ENCODE peak calls at places on chromosomes 6 and 20, in eight cellular contexts. One of them, this sample, is unnamed.

GRCh38 chr6:43763812-43764522 is 6.0 kb upstream of the VEGFA start:
- DNase-seq in endothelial cell of umbilical vein: no peak
- DNase-seq in GM12878: no peak
- DNase-seq in WTC11: no peak
- DNase-seq in SK-N-SH: no peak
- DNase-seq in HepG2: no peak
- DNase-seq in H1: no peak
- DNase-seq in NB4: no peak
- DNase-seq in this sample: no peak

GRCh38 chr6:93423542-93423941 is 4.2 kb upstream of the EPHA7 start:
- DNase-seq in endothelial cell of umbilical vein: peak; percentile 35
- DNase-seq in GM12878: no peak
- DNase-seq in WTC11: peak; percentile 60
- DNase-seq in HepG2: peak; percentile 62
- DNase-seq in H1: peak; percentile 58
- DNase-seq in NB4: peak; percentile 69
- DNase-seq in SK-N-SH: peak; percentile 31
- DNase-seq in this sample: no peak

GRCh38 chr6:88895911-88896310 is 67.5 kb downstream of the RNGTT start:
- DNase-seq in SK-N-SH: no peak
- DNase-seq in WTC11: no peak
- DNase-seq in NB4: no peak
- DNase-seq in HepG2: no peak
- DNase-seq in endothelial cell of umbilical vein: no peak
- DNase-seq in H1: no peak
- DNase-seq in GM12878: no peak
- DNase-seq in this sample: no peak

GRCh38 chr6:17096657-17097056 is 5.2 kb upstream of the STMND1 start:
- DNase-seq in H1: no peak
- DNase-seq in NB4: no peak
- DNase-seq in GM12878: no peak
- DNase-seq in WTC11: no peak
- DNase-seq in HepG2: peak; percentile 74
- DNase-seq in SK-N-SH: no peak
- DNase-seq in endothelial cell of umbilical vein: no peak
- DNase-seq in this sample: no peak

GRCh38 chr6:113540491-113540890 is 316.7 kb upstream of the MARCKS start:
- DNase-seq in H1: no peak
- DNase-seq in NB4: no peak
- DNase-seq in HepG2: no peak
- DNase-seq in SK-N-SH: no peak
- DNase-seq in endothelial cell of umbilical vein: no peak
- DNase-seq in GM12878: no peak
- DNase-seq in WTC11: no peak
- DNase-seq in this sample: no peak

GRCh38 chr6:101114703-101115102 is 233.6 kb upstream of the ASCC3 start:
- DNase-seq in HepG2: peak; percentile 10
- DNase-seq in H1: no peak
- DNase-seq in WTC11: no peak
- DNase-seq in SK-N-SH: peak; percentile 48
- DNase-seq in endothelial cell of umbilical vein: no peak
- DNase-seq in NB4: peak; percentile 50
- DNase-seq in GM12878: no peak
- DNase-seq in this sample: no peak

GRCh38 chr6:129766959-129767728 is 57.2 kb upstream of the ARHGAP18 start:
- DNase-seq in SK-N-SH: peak; percentile 25
- DNase-seq in H1: peak; percentile 66
- DNase-seq in endothelial cell of umbilical vein: peak; percentile 57
- DNase-seq in HepG2: no peak
- DNase-seq in NB4: peak; percentile 84
- DNase-seq in WTC11: peak; percentile 67
- DNase-seq in GM12878: no peak
- DNase-seq in this sample: no peak

GRCh38 chr6:123662757-123663156 is 26.0 kb upstream of the TRDN start:
- DNase-seq in NB4: no peak
- DNase-seq in H1: no peak
- DNase-seq in endothelial cell of umbilical vein: no peak
- DNase-seq in WTC11: no peak
- DNase-seq in SK-N-SH: no peak
- DNase-seq in HepG2: no peak
- DNase-seq in GM12878: no peak
- DNase-seq in this sample: no peak

GRCh38 chr6:111646942-111647341 is 41.3 kb upstream of the TRAF3IP2 start:
- DNase-seq in endothelial cell of umbilical vein: no peak
- DNase-seq in GM12878: no peak
- DNase-seq in NB4: no peak
- DNase-seq in WTC11: no peak
- DNase-seq in HepG2: no peak
- DNase-seq in SK-N-SH: no peak
- DNase-seq in H1: no peak
- DNase-seq in this sample: no peak

GRCh38 chr6:14379568-14379967 is 262.0 kb downstream of the CD83 start:
- DNase-seq in WTC11: no peak
- DNase-seq in endothelial cell of umbilical vein: no peak
- DNase-seq in NB4: no peak
- DNase-seq in H1: no peak
- DNase-seq in HepG2: no peak
- DNase-seq in SK-N-SH: no peak
- DNase-seq in GM12878: no peak
- DNase-seq in this sample: no peak

GRCh38 chr6:134398453-134398852 is 80.5 kb upstream of the SGK1 start:
- DNase-seq in SK-N-SH: no peak
- DNase-seq in HepG2: no peak
- DNase-seq in WTC11: no peak
- DNase-seq in H1: no peak
- DNase-seq in endothelial cell of umbilical vein: peak; percentile 48
- DNase-seq in NB4: peak; percentile 74
- DNase-seq in GM12878: peak; percentile 53
- DNase-seq in this sample: no peak

GRCh38 chr6:139407718-139408222 is 33.3 kb upstream of the CITED2 start:
- DNase-seq in SK-N-SH: no peak
- DNase-seq in NB4: no peak
- DNase-seq in endothelial cell of umbilical vein: no peak
- DNase-seq in HepG2: no peak
- DNase-seq in H1: no peak
- DNase-seq in WTC11: no peak
- DNase-seq in GM12878: no peak
- DNase-seq in this sample: peak; percentile 60

GRCh38 chr6:13012977-13013680 is 296.6 kb downstream of the PHACTR1 start:
- DNase-seq in HepG2: no peak
- DNase-seq in WTC11: peak; percentile 84
- DNase-seq in SK-N-SH: no peak
- DNase-seq in GM12878: no peak
- DNase-seq in endothelial cell of umbilical vein: peak; percentile 18
- DNase-seq in H1: peak; percentile 82
- DNase-seq in NB4: no peak
- DNase-seq in this sample: no peak

GRCh38 chr20:555933-556332 is 12.3 kb upstream of the CSNK2A1 start:
- DNase-seq in endothelial cell of umbilical vein: no peak
- DNase-seq in WTC11: no peak
- DNase-seq in HepG2: peak; percentile 81
- DNase-seq in SK-N-SH: peak; percentile 36
- DNase-seq in H1: no peak
- DNase-seq in NB4: no peak
- DNase-seq in GM12878: no peak
- DNase-seq in this sample: no peak

GRCh38 chr6:145370559-145370958 is 364.8 kb downstream of the EPM2A start:
- DNase-seq in endothelial cell of umbilical vein: no peak
- DNase-seq in NB4: no peak
- DNase-seq in SK-N-SH: no peak
- DNase-seq in HepG2: no peak
- DNase-seq in WTC11: no peak
- DNase-seq in GM12878: no peak
- DNase-seq in H1: no peak
- DNase-seq in this sample: no peak

GRCh38 chr6:145374566-145374965 is 360.8 kb downstream of the EPM2A start:
- DNase-seq in endothelial cell of umbilical vein: no peak
- DNase-seq in WTC11: no peak
- DNase-seq in H1: no peak
- DNase-seq in NB4: no peak
- DNase-seq in HepG2: no peak
- DNase-seq in SK-N-SH: no peak
- DNase-seq in GM12878: no peak
- DNase-seq in this sample: no peak

GRCh38 chr6:145373826-145374225 is 361.5 kb downstream of the EPM2A start:
- DNase-seq in NB4: no peak
- DNase-seq in WTC11: no peak
- DNase-seq in endothelial cell of umbilical vein: no peak
- DNase-seq in HepG2: no peak
- DNase-seq in GM12878: no peak
- DNase-seq in SK-N-SH: no peak
- DNase-seq in H1: no peak
- DNase-seq in this sample: no peak

GRCh38 chr6:145368075-145368474 is 367.2 kb downstream of the EPM2A start:
- DNase-seq in WTC11: no peak
- DNase-seq in H1: no peak
- DNase-seq in SK-N-SH: no peak
- DNase-seq in endothelial cell of umbilical vein: no peak
- DNase-seq in GM12878: no peak
- DNase-seq in HepG2: no peak
- DNase-seq in NB4: no peak
- DNase-seq in this sample: no peak

GRCh38 chr6:145372671-145373123 is 362.6 kb downstream of the EPM2A start:
- DNase-seq in WTC11: no peak
- DNase-seq in endothelial cell of umbilical vein: peak; percentile 18
- DNase-seq in HepG2: peak; percentile 12
- DNase-seq in GM12878: peak; percentile 52
- DNase-seq in NB4: no peak
- DNase-seq in SK-N-SH: no peak
- DNase-seq in H1: no peak
- DNase-seq in this sample: no peak
- TF ChIP-seq MAX in WTC11: no peak
- TF ChIP-seq MAX in endothelial cell of umbilical vein: no peak
- TF ChIP-seq MAX in HepG2: no peak
- TF ChIP-seq MAX in GM12878: no peak
- TF ChIP-seq MAX in NB4: no peak
- TF ChIP-seq MAX in SK-N-SH: no peak
- TF ChIP-seq MAX in H1: no peak
- TF ChIP-seq MAX in this sample: no peak

GRCh38 chr20:42267793-42268381 is 649.7 kb upstream of the CHD6 start:
- DNase-seq in SK-N-SH: no peak
- DNase-seq in WTC11: no peak
- DNase-seq in HepG2: no peak
- DNase-seq in endothelial cell of umbilical vein: no peak
- DNase-seq in NB4: no peak
- DNase-seq in GM12878: no peak
- DNase-seq in H1: no peak
- DNase-seq in this sample: no peak
- TF ChIP-seq MAX in SK-N-SH: no peak
- TF ChIP-seq MAX in WTC11: no peak
- TF ChIP-seq MAX in HepG2: no peak
- TF ChIP-seq MAX in endothelial cell of umbilical vein: no peak
- TF ChIP-seq MAX in NB4: no peak
- TF ChIP-seq MAX in GM12878: no peak
- TF ChIP-seq MAX in H1: no peak
- TF ChIP-seq MAX in this sample: no peak

GRCh38 chr6:98958791-98959190 is 11.0 kb upstream of the FBXL4 start:
- DNase-seq in GM12878: no peak
- DNase-seq in SK-N-SH: no peak
- DNase-seq in HepG2: no peak
- DNase-seq in WTC11: no peak
- DNase-seq in endothelial cell of umbilical vein: peak; percentile 71
- DNase-seq in H1: no peak
- DNase-seq in NB4: no peak
- DNase-seq in this sample: no peak

GRCh38 chr6:98957440-98957839 is 9.7 kb upstream of the FBXL4 start:
- DNase-seq in WTC11: no peak
- DNase-seq in endothelial cell of umbilical vein: peak; percentile 95
- DNase-seq in H1: no peak
- DNase-seq in SK-N-SH: no peak
- DNase-seq in NB4: no peak
- DNase-seq in HepG2: peak; percentile 2
- DNase-seq in GM12878: no peak
- DNase-seq in this sample: no peak
- TF ChIP-seq MAX in WTC11: no peak
- TF ChIP-seq MAX in endothelial cell of umbilical vein: no peak
- TF ChIP-seq MAX in H1: no peak
- TF ChIP-seq MAX in SK-N-SH: no peak
- TF ChIP-seq MAX in NB4: no peak
- TF ChIP-seq MAX in HepG2: no peak
- TF ChIP-seq MAX in GM12878: no peak
- TF ChIP-seq MAX in this sample: no peak

GRCh38 chr6:320351-321157 is 28.3 kb downstream of the DUSP22 start:
- DNase-seq in endothelial cell of umbilical vein: no peak
- DNase-seq in GM12878: no peak
- DNase-seq in SK-N-SH: no peak
- DNase-seq in NB4: no peak
- DNase-seq in HepG2: no peak
- DNase-seq in WTC11: no peak
- DNase-seq in H1: no peak
- DNase-seq in this sample: no peak
- TF ChIP-seq MAX in endothelial cell of umbilical vein: no peak
- TF ChIP-seq MAX in GM12878: no peak
- TF ChIP-seq MAX in SK-N-SH: no peak
- TF ChIP-seq MAX in NB4: no peak
- TF ChIP-seq MAX in HepG2: no peak
- TF ChIP-seq MAX in WTC11: no peak
- TF ChIP-seq MAX in H1: no peak
- TF ChIP-seq MAX in this sample: no peak

This sample was measured in A549.